ENCODE peak calls at places on chromosomes 16 and 17, in eight cellular contexts. L, E, M, R, K, X, C and P are unnamed samples.

GRCh38 chr17:18184143-18185007 is 747 bp downstream of the ALKBH5 start:
- DNase-seq in E (no peak), K (peak; percentile 74), X (no peak), M (peak; percentile 58), L (no peak), C (no peak), R (peak; percentile 52), P (no peak)

GRCh38 chr16:60945225-60945624 is 1091.0 kb downstream of the CDH8 start:
- DNase-seq in R (peak; percentile 0), C (no peak), X (peak; percentile 66), L (no peak), M (no peak), E (no peak), K (no peak), P (peak; percentile 6)

GRCh38 chr16:77211880-77212735 is 12.9 kb downstream of the SYCE1L start:
- DNase-seq in X (peak; percentile 94), K (peak; percentile 74), R (no peak), E (peak; percentile 32), C (no peak), L (no peak), M (peak; percentile 88), P (peak; percentile 40)

GRCh38 chr16:497258-497657 is 30.3 kb upstream of the CAPN15 start:
- DNase-seq in E (no peak), X (no peak), C (no peak), R (no peak), M (no peak), L (no peak), K (no peak), P (no peak)

GRCh38 chr17:6546069-6546718 is 10.2 kb downstream of the PITPNM3 start:
- DNase-seq in L (no peak), X (no peak), M (peak; percentile 65), E (no peak), R (peak; percentile 81), C (peak; percentile 78), K (no peak), P (peak; percentile 36)

GRCh38 chr17:73998246-73999220 is 204.9 kb upstream of the RPL38 start:
- DNase-seq in M (peak; percentile 66), K (peak; percentile 45), L (no peak), X (peak; percentile 89), R (peak; percentile 17), E (peak; percentile 39), C (peak; percentile 2), P (peak; percentile 30)

GRCh38 chr17:15413101-15413750 is 54.2 kb downstream of the CDRT4 start:
- DNase-seq in E (no peak), R (no peak), C (no peak), M (no peak), X (no peak), K (no peak), L (no peak), P (no peak)

GRCh38 chr16:566475-567361 is at the start of gene NHLRC4:
- DNase-seq in E (peak; percentile 65), C (no peak), M (peak; percentile 49), R (peak; percentile 54), L (no peak), K (peak; percentile 45), X (peak; percentile 88), P (no peak)

GRCh38 chr17:79944821-79945391 is 90.8 kb downstream of the TBC1D16 start:
- DNase-seq in C (no peak), X (no peak), R (no peak), L (no peak), E (no peak), M (no peak), K (no peak), P (no peak)

GRCh38 chr17:81346908-81347349 is 48.3 kb upstream of the BAHCC1 start:
- DNase-seq in M (no peak), R (no peak), E (no peak), C (no peak), L (no peak), K (no peak), X (no peak), P (no peak)

GRCh38 chr17:60098578-60098977 is 19.9 kb upstream of the HEATR6 start:
- DNase-seq in R (no peak), X (no peak), M (no peak), E (no peak), K (no peak), L (no peak), C (no peak), P (no peak)

GRCh38 chr16:21614896-21615295 is 15.5 kb downstream of the METTL9 start:
- DNase-seq in C (no peak), R (no peak), X (no peak), M (no peak), K (no peak), E (no peak), L (no peak), P (no peak)

GRCh38 chr16:85477801-85478363 is 135.2 kb upstream of the GSE1 start:
- DNase-seq in K (no peak), M (no peak), X (no peak), R (peak; percentile 8), E (no peak), L (no peak), C (no peak), P (no peak)

GRCh38 chr17:57919912-57920311 is 35.3 kb downstream of the CUEDC1 start:
- DNase-seq in C (no peak), L (no peak), K (no peak), E (peak; percentile 57), M (no peak), R (no peak), X (no peak), P (no peak)